ENCODE peak calls at places on chromosomes 12 and 14, in four cellular contexts. E, L, M and Q are unnamed samples.

GRCh38 chr12:20629414-20630156 is 65.5 kb upstream of the SLCO1C1 start:
- DNase-seq in E (no peak), L (peak; percentile 69), M (no peak), Q (no peak)

GRCh38 chr12:131116437-131117117 is 162.9 kb downstream of the ADGRD1 start:
- DNase-seq in E (no peak), L (peak; percentile 77), M (no peak), Q (no peak)

GRCh38 chr12:88810806-88811205 is 230.5 kb upstream of the KITLG start:
- DNase-seq in E (no peak), L (no peak), M (no peak), Q (no peak)

GRCh38 chr14:102629700-102630365 is 37.4 kb downstream of the RCOR1 start:
- DNase-seq in E (no peak), L (no peak), M (no peak), Q (no peak)

GRCh38 chr14:63398952-63399351 is 80.2 kb upstream of the GPHB5 start:
- DNase-seq in E (no peak), L (no peak), M (no peak), Q (no peak)

GRCh38 chr12:124715121-124715990 is 147.9 kb upstream of the NCOR2 start:
- DNase-seq in E (no peak), L (peak; percentile 62), M (peak; percentile 80), Q (no peak)

GRCh38 chr12:65822732-65823480 is 1.4 kb upstream of the HMGA2 start:
- DNase-seq in E (no peak), L (no peak), M (no peak), Q (no peak)

GRCh38 chr14:104421401-104421821 is 158.2 kb upstream of the C14orf180 start:
- DNase-seq in E (no peak), L (no peak), M (no peak), Q (no peak)

GRCh38 chr12:58425481-58426392 is 484.4 kb downstream of the ATP23 start:
- DNase-seq in E (peak; percentile 5), L (peak; percentile 72), M (no peak), Q (no peak)

GRCh38 chr12:92253301-92253700 is 107.7 kb upstream of the BTG1 start:
- DNase-seq in E (no peak), L (no peak), M (no peak), Q (no peak)

GRCh38 chr12:72035625-72036024 is 97.0 kb downstream of the TPH2 start:
- DNase-seq in E (no peak), L (no peak), M (no peak), Q (no peak)

GRCh38 chr12:2768224-2768961 is 26.4 kb upstream of the FKBP4 start:
- DNase-seq in E (no peak), L (no peak), M (no peak), Q (no peak)

GRCh38 chr12:123097521-123098084 is 53.3 kb downstream of the PITPNM2 start:
- DNase-seq in E (no peak), L (no peak), M (no peak), Q (no peak)

GRCh38 chr12:92339198-92339821 is 193.7 kb upstream of the BTG1 start:
- DNase-seq in E (no peak), L (no peak), M (no peak), Q (no peak)

GRCh38 chr12:121805171-121805687 is 1.4 kb downstream of the SETD1B start:
- DNase-seq in E (peak; percentile 35), L (peak; percentile 80), M (no peak), Q (peak; percentile 43)

GRCh38 chr12:115468087-115468510 is 784.1 kb upstream of the TBX3 start:
- DNase-seq in E (no peak), L (no peak), M (no peak), Q (no peak)

GRCh38 chr12:111976291-111976690 is 36.7 kb downstream of the TMEM116 start:
- DNase-seq in E (no peak), L (no peak), M (no peak), Q (no peak)

GRCh38 chr12:103779410-103780092 is 61.5 kb downstream of the NT5DC3 start:
- DNase-seq in E (no peak), L (no peak), M (no peak), Q (no peak)

GRCh38 chr14:41960316-41960715 is 353.6 kb downstream of the LRFN5 start:
- DNase-seq in E (no peak), L (no peak), M (no peak), Q (no peak)

GRCh38 chr12:44101470-44101869 is 265.6 kb downstream of the TMEM117 start:
- DNase-seq in E (no peak), L (no peak), M (no peak), Q (no peak)

GRCh38 chr12:115097406-115097805 is 413.4 kb upstream of the TBX3 start:
- DNase-seq in E (no peak), L (no peak), M (no peak), Q (no peak)

GRCh38 chr12:123519151-123520001 is 14.1 kb downstream of the RILPL1 start:
- DNase-seq in E (no peak), L (peak; percentile 90), M (peak; percentile 99), Q (no peak)

GRCh38 chr14:89303452-89304435 is 113.3 kb downstream of the FOXN3 start:
- DNase-seq in E (no peak), L (peak; percentile 86), M (peak; percentile 34), Q (no peak)

GRCh38 chr14:101862177-101862576 is 100.7 kb downstream of the PPP2R5C start:
- DNase-seq in E (no peak), L (no peak), M (no peak), Q (no peak)

GRCh38 chr12:17588968-17589367 is 501.0 kb downstream of the RERGL start:
- DNase-seq in E (no peak), L (no peak), M (peak; percentile 27), Q (no peak)

GRCh38 chr14:23137221-23138172 is 18.4 kb upstream of the CEBPE start:
- DNase-seq in E (no peak), L (no peak), M (no peak), Q (no peak)

GRCh38 chr14:102917469-102918211 is 4.8 kb upstream of the AMN start:
- DNase-seq in E (peak; percentile 34), L (peak; percentile 79), M (no peak), Q (peak; percentile 75)

GRCh38 chr14:58104808-58105207 is 47.2 kb downstream of the ARMH4 start:
- DNase-seq in E (no peak), L (no peak), M (no peak), Q (no peak)

GRCh38 chr12:99906786-99907185 is 78.0 kb downstream of the ANKS1B start:
- DNase-seq in E (no peak), L (no peak), M (no peak), Q (no peak)

GRCh38 chr14:94628578-94628977 is 16.4 kb downstream of the SERPINA3 start:
- DNase-seq in E (no peak), L (no peak), M (no peak), Q (no peak)

GRCh38 chr12:128069359-128069997 is 197.5 kb upstream of the TMEM132C start:
- DNase-seq in E (no peak), L (no peak), M (peak; percentile 12), Q (no peak)

GRCh38 chr14:36988989-36989388 is 183.4 kb downstream of the SLC25A21 start:
- DNase-seq in E (no peak), L (no peak), M (no peak), Q (no peak)

GRCh38 chr14:53391156-53391555 is 238.0 kb upstream of the DDHD1 start:
- DNase-seq in E (no peak), L (no peak), M (no peak), Q (no peak)

GRCh38 chr14:81245771-81246170 is 25.0 kb upstream of the GTF2A1 start:
- DNase-seq in E (no peak), L (no peak), M (no peak), Q (no peak)

DNA sequence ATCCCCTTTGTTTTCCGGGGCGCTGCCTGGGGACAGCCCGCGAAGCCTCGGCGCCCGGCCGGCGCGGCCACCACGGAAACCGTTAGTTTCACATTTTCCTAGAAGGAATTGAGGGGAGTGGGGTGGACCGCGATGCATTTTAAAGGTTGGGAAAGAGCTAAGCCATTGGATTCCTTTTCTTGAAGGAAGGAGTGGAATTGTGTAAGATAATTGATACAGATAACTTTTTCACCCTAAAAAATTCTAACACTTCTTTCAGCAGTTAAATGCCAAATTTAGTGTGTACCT is 137.1 kb downstream of the MON2 start:
- DNase-seq in E (no peak), L (no peak), M (no peak), Q (no peak)
- H3K4me1 ChIP-seq in E (peaks cover 39% of the 10 kb centered on the region), L (peaks cover 5% of the 10 kb centered on the region), M (no peaks in the 10 kb centered on the region), Q (peaks cover 26% of the 10 kb centered on the region)

GRCh38 chr12:118360785-118361404 is 11.8 kb downstream of the TAOK3 start:
- DNase-seq in E (no peak), L (no peak), M (no peak), Q (no peak)
- H3K4me1 ChIP-seq in E (peaks cover 33% of the 10 kb centered on the region), L (no peaks in the 10 kb centered on the region), M (no peaks in the 10 kb centered on the region), Q (peaks cover 26% of the 10 kb centered on the region)

GRCh38 chr14:105480807-105481801 is 5.6 kb upstream of the CRIP1 start:
- DNase-seq in E (peak; percentile 90), L (peak; percentile 95), M (peak; percentile 97), Q (peak; percentile 91)

GRCh38 chr14:105480165-105480564 is 5.5 kb downstream of the CRIP2 start:
- DNase-seq in E (no peak), L (no peak), M (no peak), Q (no peak)

GRCh38 chr14:105483300-105484068 is 3.2 kb upstream of the CRIP1 start:
- DNase-seq in E (no peak), L (no peak), M (no peak), Q (no peak)

GRCh38 chr14:105482486-105483110 is 4.1 kb upstream of the CRIP1 start:
- DNase-seq in E (no peak), L (no peak), M (no peak), Q (no peak)

GRCh38 chr14:105481886-105482454 is 4.7 kb upstream of the CRIP1 start:
- DNase-seq in E (peak; percentile 99), L (peak; percentile 99), M (peak; percentile 98), Q (peak; percentile 99)
- H3K4me1 ChIP-seq in E (peaks cover 80% of the 10 kb centered on the region), L (peaks cover 46% of the 10 kb centered on the region), M (peaks cover 31% of the 10 kb centered on the region), Q (peaks cover 78% of the 10 kb centered on the region)

GRCh38 chr12:120197542-120197887 is 3.0 kb upstream of the GCN1 start:
- DNase-seq in E (no peak), L (no peak), M (no peak), Q (no peak)
- H3K4me1 ChIP-seq in E (peaks cover 58% of the 10 kb centered on the region), L (peaks cover 13% of the 10 kb centered on the region), M (peaks cover 19% of the 10 kb centered on the region), Q (peaks cover 57% of the 10 kb centered on the region)